ENCODE peak calls at places on chromosomes 6 and 20, in five cellular contexts. N is activated gamma-delta T cell treated with Interleukin-2 at 50 U/mL for 16 hours, Q is cortex of kidney, B is GM18507, S is lower lobe of right lung. J is an unnamed sample.

GRCh38 chr6:47308223-47308567 is 1.5 kb downstream of the TNFRSF21 start:
- DNase-seq in S (no peak), B (no peak), N (no peak), Q (no peak), J (no peak)

GRCh38 chr6:159727717-159728440 is 573 bp downstream of the WTAP start:
- DNase-seq in N (no peak), S (no peak), Q (no peak), B (peak), J (no peak)

GRCh38 chr20:8487715-8488114 is 355.6 kb downstream of the PLCB1 start:
- DNase-seq in B (no peak), N (no peak), S (no peak), Q (no peak), J (no peak)

GRCh38 chr6:99119109-99120031 is 171.6 kb upstream of the FBXL4 start:
- DNase-seq in N (peak), Q (no peak), B (no peak), S (no peak), J (no peak)

GRCh38 chr20:54176610-54177009 is 2.8 kb upstream of the CYP24A1 start:
- DNase-seq in N (no peak), S (no peak), B (no peak), Q (no peak), J (no peak)

GRCh38 chr20:62523473-62524203 is 47.8 kb upstream of the GATA5 start:
- DNase-seq in S (no peak), N (peak), Q (no peak), B (no peak), J (no peak)

GRCh38 chr6:111423055-111423633 is 59.9 kb downstream of the REV3L start:
- DNase-seq in Q (no peak), S (no peak), B (no peak), N (no peak), J (no peak)

GRCh38 chr6:25413506-25413905 is 134.3 kb downstream of the CARMIL1 start:
- DNase-seq in Q (no peak), S (no peak), B (no peak), N (no peak), J (no peak)

GRCh38 chr6:104484626-104485025 is 375.1 kb downstream of the HACE1 start:
- DNase-seq in B (no peak), N (no peak), S (no peak), Q (no peak), J (no peak)

GRCh38 chr6:100484474-100484873 is 19.8 kb upstream of the SIM1 start:
- DNase-seq in N (no peak), S (no peak), B (no peak), Q (no peak), J (no peak)

GRCh38 chr6:14102330-14102729 is 15.2 kb upstream of the CD83 start:
- DNase-seq in S (no peak), N (no peak), B (no peak), Q (no peak), J (no peak)

GRCh38 chr20:63643499-63643898 is 9.7 kb downstream of the STMN3 start:
- DNase-seq in Q (no peak), B (no peak), N (no peak), S (no peak), J (no peak)

GRCh38 chr6:116352515-116353471 is 18.0 kb upstream of the DSE start:
- DNase-seq in B (no peak), N (no peak), S (no peak), Q (no peak), J (no peak)

GRCh38 chr6:87590417-87590880 is 514 bp downstream of the ORC3 start:
- DNase-seq in B (no peak), N (no peak), S (no peak), Q (no peak), J (no peak)

GRCh38 chr20:33007376-33008335 is at the start of gene BPIFB2:
- DNase-seq in S (no peak), Q (no peak), N (no peak), B (no peak), J (no peak)

GRCh38 chr20:57930328-57930727 is 220.5 kb upstream of the PMEPA1 start:
- DNase-seq in S (no peak), Q (no peak), N (no peak), B (no peak), J (no peak)

GRCh38 chr6:112044196-112044595 is 9.7 kb upstream of the CCN6 start:
- DNase-seq in S (no peak), N (no peak), Q (no peak), B (no peak), J (no peak)

GRCh38 chr20:24627291-24627690 is 157.9 kb downstream of the SYNDIG1 start:
- DNase-seq in Q (no peak), N (no peak), S (no peak), B (no peak), J (peak)

GRCh38 chr6:45467853-45468252 is 90.1 kb upstream of the SUPT3H start:
- DNase-seq in S (no peak), B (no peak), Q (no peak), N (no peak), J (no peak)

GRCh38 chr6:111852704-111853103 is 20.5 kb downstream of the FYN start:
- DNase-seq in Q (no peak), S (no peak), N (no peak), B (no peak), J (no peak)

GRCh38 chr6:10463491-10464481 is 48.9 kb upstream of the TFAP2A start:
- DNase-seq in N (no peak), B (no peak), S (no peak), Q (no peak), J (no peak)

GRCh38 chr20:2224246-2224645 is 71.6 kb upstream of the TGM3 start:
- DNase-seq in N (no peak), Q (no peak), S (no peak), B (no peak), J (no peak)

GRCh38 chr6:36804549-36804948 is 34.7 kb downstream of the CPNE5 start:
- DNase-seq in S (no peak), B (no peak), Q (no peak), N (no peak), J (no peak)

GRCh38 chr6:168035661-168036616 is 38.5 kb downstream of the KIF25 start:
- DNase-seq in B (no peak), N (no peak), S (peak), Q (no peak), J (no peak)

GRCh38 chr20:48156951-48157700 is 371.8 kb upstream of the SULF2 start:
- DNase-seq in N (no peak), S (no peak), Q (no peak), B (no peak), J (no peak)

GRCh38 chr6:27867051-27867940 is 44.9 kb downstream of the OR2B2 start:
- DNase-seq in B (no peak), N (peak), S (peak), Q (no peak), J (no peak)

GRCh38 chr6:12767016-12767415 is 50.4 kb downstream of the PHACTR1 start:
- DNase-seq in B (no peak), S (no peak), Q (no peak), N (no peak), J (no peak)

GRCh38 chr6:92715991-92716390 is 703.4 kb downstream of the EPHA7 start:
- DNase-seq in Q (no peak), S (no peak), N (no peak), B (no peak), J (no peak)

GRCh38 chr20:46151936-46152335 is 33.8 kb downstream of the CD40 start:
- DNase-seq in S (no peak), B (peak), N (no peak), Q (no peak), J (no peak)

GRCh38 chr6:51021171-51021570 is 202.5 kb downstream of the TFAP2B start:
- DNase-seq in Q (no peak), B (no peak), S (no peak), N (no peak), J (no peak)

GRCh38 chr20:44785768-44786167 is 24.6 kb downstream of the RIMS4 start:
- DNase-seq in B (no peak), S (no peak), N (no peak), Q (no peak), J (no peak)

GRCh38 chr20:43316271-43316670 is 126.6 kb upstream of the PTPRT start:
- DNase-seq in S (no peak), Q (no peak), B (no peak), N (no peak), J (no peak)

GRCh38 chr6:15331143-15331542 is 85.3 kb downstream of the JARID2 start:
- DNase-seq in Q (no peak), B (no peak), S (no peak), N (no peak), J (no peak)

GRCh38 chr20:62854121-62854520 is 7.5 kb downstream of the TCFL5 start:
- DNase-seq in S (no peak), N (no peak), Q (no peak), B (no peak), J (no peak)

GRCh38 chr6:155077331-155077730 is 82.2 kb downstream of the TIAM2 start:
- DNase-seq in N (no peak), B (no peak), Q (no peak), S (no peak), J (no peak)